ENCODE peak calls at places on chromosomes 4 and X, in eight cellular contexts. One of them, this sample, is unnamed. For H3K9me3, the result is how much of the 10 kb centered on the place peaks cover.

GRCh38 chr4:65561164-65561563 is 109.1 kb downstream of the EPHA5 start:
- DNase-seq in PC-3: no peak
- DNase-seq in MM.1S: no peak
- DNase-seq in OCI-LY7: no peak
- DNase-seq in hepatocyte: no peak
- DNase-seq in HCT116: no peak
- DNase-seq in GM23248: no peak
- DNase-seq in SK-N-SH: no peak
- DNase-seq in this sample: no peak

GRCh38 chr4:147025042-147025441 is 79.4 kb upstream of the TTC29 start:
- DNase-seq in OCI-LY7: no peak
- DNase-seq in hepatocyte: no peak
- DNase-seq in MM.1S: no peak
- DNase-seq in GM23248: no peak
- DNase-seq in PC-3: no peak
- DNase-seq in HCT116: no peak
- DNase-seq in SK-N-SH: no peak
- DNase-seq in this sample: no peak

GRCh38 chrX:54820737-54821136 is 13.2 kb downstream of the MAGED2 start:
- DNase-seq in OCI-LY7: no peak
- DNase-seq in SK-N-SH: no peak
- DNase-seq in GM23248: no peak
- DNase-seq in HCT116: no peak
- DNase-seq in MM.1S: no peak
- DNase-seq in hepatocyte: no peak
- DNase-seq in PC-3: no peak
- DNase-seq in this sample: no peak

GRCh38 chr4:86910369-86910768 is 18.1 kb upstream of the C4orf36 start:
- DNase-seq in SK-N-SH: no peak
- DNase-seq in PC-3: peak
- DNase-seq in HCT116: no peak
- DNase-seq in MM.1S: no peak
- DNase-seq in OCI-LY7: no peak
- DNase-seq in hepatocyte: no peak
- DNase-seq in GM23248: no peak
- DNase-seq in this sample: no peak

GRCh38 chrX:107298276-107298675 is 91.9 kb downstream of the DNAAF6 start:
- DNase-seq in MM.1S: no peak
- DNase-seq in HCT116: no peak
- DNase-seq in SK-N-SH: no peak
- DNase-seq in PC-3: no peak
- DNase-seq in OCI-LY7: no peak
- DNase-seq in hepatocyte: no peak
- DNase-seq in GM23248: no peak
- DNase-seq in this sample: no peak

GRCh38 chr4:153450545-153450917 is 15.6 kb upstream of the TMEM131L start:
- DNase-seq in PC-3: no peak
- DNase-seq in hepatocyte: no peak
- DNase-seq in MM.1S: no peak
- DNase-seq in GM23248: no peak
- DNase-seq in HCT116: no peak
- DNase-seq in SK-N-SH: no peak
- DNase-seq in OCI-LY7: no peak
- DNase-seq in this sample: no peak

GRCh38 chr4:153156263-153156662 is 48.0 kb upstream of the TRIM2 start:
- DNase-seq in SK-N-SH: no peak
- DNase-seq in MM.1S: no peak
- DNase-seq in PC-3: no peak
- DNase-seq in OCI-LY7: peak
- DNase-seq in GM23248: peak
- DNase-seq in hepatocyte: no peak
- DNase-seq in HCT116: no peak
- DNase-seq in this sample: peak

GRCh38 chrX:118761950-118762725 is 34.7 kb downstream of the IL13RA1 start:
- DNase-seq in SK-N-SH: peak
- DNase-seq in GM23248: no peak
- DNase-seq in MM.1S: no peak
- DNase-seq in HCT116: no peak
- DNase-seq in OCI-LY7: no peak
- DNase-seq in PC-3: peak
- DNase-seq in hepatocyte: no peak
- DNase-seq in this sample: peak

GRCh38 chr4:169664615-169665014 is 44.2 kb downstream of the CLCN3 start:
- DNase-seq in MM.1S: no peak
- DNase-seq in OCI-LY7: no peak
- DNase-seq in PC-3: no peak
- DNase-seq in SK-N-SH: peak
- DNase-seq in GM23248: peak
- DNase-seq in hepatocyte: no peak
- DNase-seq in HCT116: no peak
- DNase-seq in this sample: no peak
- H3K4me3 ChIP-seq in MM.1S: no peak
- H3K4me3 ChIP-seq in OCI-LY7: no peak
- H3K4me3 ChIP-seq in PC-3: no peak
- H3K4me3 ChIP-seq in SK-N-SH: no peak
- H3K4me3 ChIP-seq in GM23248: no peak
- H3K4me3 ChIP-seq in hepatocyte: no peak
- H3K4me3 ChIP-seq in HCT116: no peak
- H3K4me3 ChIP-seq in this sample: no peak

GRCh38 chrX:4185086-4185485 is 471.6 kb upstream of the PRKX start:
- DNase-seq in hepatocyte: no peak
- DNase-seq in OCI-LY7: no peak
- DNase-seq in MM.1S: no peak
- DNase-seq in GM23248: no peak
- DNase-seq in PC-3: no peak
- DNase-seq in SK-N-SH: no peak
- DNase-seq in HCT116: no peak
- DNase-seq in this sample: no peak
- H3K9me3 ChIP-seq in hepatocyte: under half
- H3K9me3 ChIP-seq in OCI-LY7: under half
- H3K9me3 ChIP-seq in MM.1S: under half
- H3K9me3 ChIP-seq in GM23248: under half
- H3K9me3 ChIP-seq in PC-3: under half
- H3K9me3 ChIP-seq in SK-N-SH: under half
- H3K9me3 ChIP-seq in HCT116: under half
- H3K9me3 ChIP-seq in this sample: under half

GRCh38 chr4:123300222-123300621 is 96.4 kb upstream of the SPRY1 start:
- DNase-seq in GM23248: no peak
- DNase-seq in HCT116: no peak
- DNase-seq in MM.1S: no peak
- DNase-seq in SK-N-SH: no peak
- DNase-seq in PC-3: no peak
- DNase-seq in hepatocyte: no peak
- DNase-seq in OCI-LY7: no peak
- DNase-seq in this sample: no peak

GRCh38 chr4:123304151-123305021 is 92.2 kb upstream of the SPRY1 start:
- DNase-seq in HCT116: no peak
- DNase-seq in MM.1S: no peak
- DNase-seq in SK-N-SH: no peak
- DNase-seq in hepatocyte: no peak
- DNase-seq in OCI-LY7: peak
- DNase-seq in PC-3: no peak
- DNase-seq in GM23248: no peak
- DNase-seq in this sample: peak

GRCh38 chr4:123300625-123301024 is 96.0 kb upstream of the SPRY1 start:
- DNase-seq in MM.1S: no peak
- DNase-seq in HCT116: no peak
- DNase-seq in PC-3: no peak
- DNase-seq in OCI-LY7: no peak
- DNase-seq in SK-N-SH: no peak
- DNase-seq in GM23248: no peak
- DNase-seq in hepatocyte: no peak
- DNase-seq in this sample: no peak

GRCh38 chr4:123299212-123299651 is 97.4 kb upstream of the SPRY1 start:
- DNase-seq in GM23248: peak
- DNase-seq in PC-3: peak
- DNase-seq in hepatocyte: no peak
- DNase-seq in SK-N-SH: no peak
- DNase-seq in MM.1S: no peak
- DNase-seq in HCT116: no peak
- DNase-seq in OCI-LY7: no peak
- DNase-seq in this sample: no peak

GRCh38 chr4:123301942-123302341 is 94.7 kb upstream of the SPRY1 start:
- DNase-seq in hepatocyte: no peak
- DNase-seq in MM.1S: no peak
- DNase-seq in SK-N-SH: no peak
- DNase-seq in GM23248: no peak
- DNase-seq in HCT116: no peak
- DNase-seq in PC-3: no peak
- DNase-seq in OCI-LY7: no peak
- DNase-seq in this sample: no peak
- TF ChIP-seq EZH2phosphoT487 in hepatocyte: no peak
- TF ChIP-seq EZH2phosphoT487 in MM.1S: no peak
- TF ChIP-seq EZH2phosphoT487 in SK-N-SH: no peak
- TF ChIP-seq EZH2phosphoT487 in GM23248: no peak
- TF ChIP-seq EZH2phosphoT487 in HCT116: no peak
- TF ChIP-seq EZH2phosphoT487 in PC-3: no peak
- TF ChIP-seq EZH2phosphoT487 in OCI-LY7: no peak
- TF ChIP-seq EZH2phosphoT487 in this sample: no peak

DNA sequence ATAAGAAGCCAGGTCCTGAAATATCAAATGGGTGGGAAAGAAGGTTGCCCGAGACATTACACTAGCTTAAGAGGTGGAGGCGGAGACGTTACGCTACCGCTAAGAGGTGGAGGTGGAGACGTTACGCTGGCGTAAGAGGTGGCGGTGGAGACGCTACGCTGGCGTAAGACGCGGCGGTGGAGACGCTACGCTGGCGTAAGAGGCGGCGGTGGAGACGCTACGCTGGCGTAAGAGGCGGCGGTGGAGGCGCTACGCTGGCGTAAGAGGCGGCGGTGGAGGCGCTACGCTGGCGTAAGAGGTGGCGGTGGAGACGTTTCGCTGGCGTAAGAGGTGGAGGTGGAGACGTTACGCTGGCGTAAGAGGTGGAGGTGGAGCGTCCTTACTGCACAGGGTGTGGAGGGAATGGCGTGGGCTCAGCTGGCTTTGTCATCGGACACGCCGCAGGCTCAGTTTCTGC is 12.8 kb downstream of the CYP4V2 start:
- DNase-seq in PC-3: no peak
- DNase-seq in HCT116: peak
- DNase-seq in SK-N-SH: peak
- DNase-seq in OCI-LY7: no peak
- DNase-seq in GM23248: no peak
- DNase-seq in hepatocyte: no peak
- DNase-seq in MM.1S: peak
- DNase-seq in this sample: no peak
- H3K4me3 ChIP-seq in PC-3: no peak
- H3K4me3 ChIP-seq in HCT116: peak
- H3K4me3 ChIP-seq in SK-N-SH: peak
- H3K4me3 ChIP-seq in OCI-LY7: no peak
- H3K4me3 ChIP-seq in GM23248: no peak
- H3K4me3 ChIP-seq in hepatocyte: no peak
- H3K4me3 ChIP-seq in MM.1S: peak
- H3K4me3 ChIP-seq in this sample: no peak

GRCh38 chr4:131366724-131367123 is 1782.4 kb upstream of the PCDH10 start:
- DNase-seq in PC-3: no peak
- DNase-seq in OCI-LY7: no peak
- DNase-seq in HCT116: no peak
- DNase-seq in SK-N-SH: no peak
- DNase-seq in GM23248: no peak
- DNase-seq in hepatocyte: no peak
- DNase-seq in MM.1S: no peak
- DNase-seq in this sample: no peak
- H3K9me3 ChIP-seq in PC-3: under half
- H3K9me3 ChIP-seq in OCI-LY7: under half
- H3K9me3 ChIP-seq in HCT116: under half
- H3K9me3 ChIP-seq in SK-N-SH: under half
- H3K9me3 ChIP-seq in GM23248: under half
- H3K9me3 ChIP-seq in hepatocyte: under half
- H3K9me3 ChIP-seq in MM.1S: under half
- H3K9me3 ChIP-seq in this sample: under half

DNA sequence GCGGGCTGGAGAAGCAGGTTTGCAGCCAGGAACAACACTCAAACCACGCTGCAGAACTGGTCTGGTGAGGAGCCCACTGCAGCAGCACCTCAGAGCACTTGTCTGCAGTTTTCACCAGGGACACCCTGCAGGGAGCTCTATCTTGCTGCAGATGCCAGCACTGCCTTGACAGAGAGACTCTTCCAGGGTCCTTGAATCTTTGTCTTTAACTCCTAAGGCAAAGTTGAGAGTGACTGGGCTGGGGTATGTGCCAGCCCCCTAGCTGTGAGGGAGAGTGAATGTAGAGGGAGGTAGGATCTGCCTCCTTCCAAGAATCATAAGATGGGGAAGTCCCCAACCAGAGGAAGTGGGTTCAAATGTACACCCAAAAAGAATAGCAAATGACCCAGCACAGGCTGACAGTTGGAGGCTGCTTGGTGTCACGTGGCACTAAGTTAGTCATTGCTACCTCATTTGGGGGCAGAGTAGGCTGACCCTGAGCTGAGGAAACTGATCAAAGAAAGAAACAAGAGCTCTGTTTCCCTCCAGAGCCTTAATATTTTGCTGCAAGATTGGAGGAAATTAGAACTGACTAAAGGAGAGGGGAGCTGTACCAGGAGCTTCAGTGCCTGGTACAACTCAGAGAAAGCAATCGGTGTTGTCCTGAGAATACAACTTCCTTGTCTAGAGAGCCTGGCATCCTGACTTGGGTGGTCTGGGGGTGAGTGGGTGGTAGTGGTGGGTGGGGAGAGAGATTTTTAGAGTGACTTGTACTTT is 28.2 kb upstream of the HUWE1 start:
- DNase-seq in OCI-LY7: peak
- DNase-seq in hepatocyte: no peak
- DNase-seq in HCT116: peak
- DNase-seq in GM23248: peak
- DNase-seq in SK-N-SH: no peak
- DNase-seq in PC-3: peak
- DNase-seq in MM.1S: no peak
- DNase-seq in this sample: no peak
- TF ChIP-seq EZH2phosphoT487 in OCI-LY7: no peak
- TF ChIP-seq EZH2phosphoT487 in hepatocyte: no peak
- TF ChIP-seq EZH2phosphoT487 in HCT116: no peak
- TF ChIP-seq EZH2phosphoT487 in GM23248: no peak
- TF ChIP-seq EZH2phosphoT487 in SK-N-SH: no peak
- TF ChIP-seq EZH2phosphoT487 in PC-3: no peak
- TF ChIP-seq EZH2phosphoT487 in MM.1S: no peak
- TF ChIP-seq EZH2phosphoT487 in this sample: no peak